ENCODE peak calls at places on chromosomes 11 and 22, in ten cellular contexts. V is brain microvascular endothelial cell; G is colonic mucosa; L is HFFc6; I is transverse colon; X is CD4-positive, alpha-beta T cell; E is AG04450; F is fibroblast of the aortic adventitia; P is CD14-positive monocyte; M is heart right ventricle. Q is an unnamed sample.

GRCh38 chr11:113446112-113446511 is 29.1 kb downstream of the DRD2 start:
- DNase-seq in V (peak), G (no peak), L (no peak), I (no peak), X (no peak), E (no peak), F (no peak), P (no peak), M (no peak), Q (no peak)

GRCh38 chr11:116972692-116973091 is 125.5 kb downstream of the SIK3 start:
- DNase-seq in V (no peak), G (no peak), L (no peak), I (no peak), X (no peak), E (no peak), F (no peak), P (no peak), M (no peak), Q (no peak)

GRCh38 chr11:42329930-42330555 is 870.6 kb upstream of the LRRC4C start:
- DNase-seq in V (peak), G (no peak), L (peak), I (no peak), X (no peak), E (no peak), F (peak), P (no peak), M (no peak), Q (peak)

GRCh38 chr11:35214792-35215193 is 75.8 kb downstream of the CD44 start:
- DNase-seq in V (peak), G (no peak), L (peak), I (no peak), X (no peak), E (peak), F (peak), P (peak), M (no peak), Q (peak)

GRCh38 chr22:23178512-23179254 is 1.6 kb upstream of the BCR start:
- DNase-seq in V (peak), G (peak), L (no peak), I (peak), X (peak), E (no peak), F (peak), P (no peak), M (peak), Q (peak)

GRCh38 chr22:26588749-26589366 is 1.1 kb downstream of the TPST2 start:
- DNase-seq in V (no peak), G (no peak), L (no peak), I (no peak), X (no peak), E (no peak), F (no peak), P (no peak), M (no peak), Q (no peak)

GRCh38 chr11:112810951-112811350 is 150.3 kb upstream of the NCAM1 start:
- DNase-seq in V (no peak), G (no peak), L (no peak), I (no peak), X (no peak), E (no peak), F (no peak), P (no peak), M (no peak), Q (no peak)

GRCh38 chr11:118084247-118084646 is 2.5 kb downstream of the SMIM35 start:
- DNase-seq in V (no peak), G (peak), L (peak), I (peak), X (no peak), E (no peak), F (peak), P (peak), M (no peak), Q (peak)

GRCh38 chr11:62593434-62594044 is 2.2 kb upstream of the TUT1 start:
- DNase-seq in V (peak), G (peak), L (peak), I (peak), X (peak), E (peak), F (peak), P (peak), M (peak), Q (peak)

GRCh38 chr11:75598264-75598663 is 36.2 kb downstream of the SERPINH1 start:
- DNase-seq in V (no peak), G (no peak), L (no peak), I (no peak), X (no peak), E (no peak), F (peak), P (no peak), M (no peak), Q (peak)

GRCh38 chr11:121933694-121934093 is 182.3 kb downstream of the BLID start:
- DNase-seq in V (no peak), G (no peak), L (no peak), I (no peak), X (no peak), E (no peak), F (peak), P (no peak), M (no peak), Q (no peak)

GRCh38 chr11:126061707-126062678 is 673 bp downstream of the CDON start:
- DNase-seq in V (no peak), G (peak), L (no peak), I (peak), X (no peak), E (no peak), F (peak), P (no peak), M (no peak), Q (peak)

GRCh38 chr11:101862410-101863233 is 52.2 kb upstream of the CEP126 start:
- DNase-seq in V (peak), G (peak), L (peak), I (peak), X (no peak), E (no peak), F (peak), P (no peak), M (no peak), Q (peak)

GRCh38 chr11:119721129-119722120 is 7.6 kb downstream of the NECTIN1 start:
- DNase-seq in V (no peak), G (peak), L (peak), I (no peak), X (no peak), E (no peak), F (peak), P (no peak), M (peak), Q (peak)

GRCh38 chr11:19714387-19715363 is 2.0 kb downstream of the NAV2 start:
- DNase-seq in V (peak), G (no peak), L (peak), I (no peak), X (no peak), E (peak), F (peak), P (no peak), M (peak), Q (peak)

GRCh38 chr11:63764201-63764711 is 4.3 kb downstream of the ZFTA start:
- DNase-seq in V (no peak), G (no peak), L (no peak), I (peak), X (no peak), E (no peak), F (no peak), P (no peak), M (no peak), Q (no peak)

GRCh38 chr22:24474221-24474620 is 20.9 kb upstream of the UPB1 start:
- DNase-seq in V (peak), G (no peak), L (peak), I (no peak), X (no peak), E (peak), F (peak), P (no peak), M (no peak), Q (peak)

GRCh38 chr11:112962854-112963367 is 1.7 kb downstream of the NCAM1 start:
- DNase-seq in V (no peak), G (peak), L (no peak), I (peak), X (no peak), E (no peak), F (no peak), P (no peak), M (peak), Q (peak)

GRCh38 chr11:116720895-116721294 is 51.9 kb downstream of the BUD13 start:
- DNase-seq in V (no peak), G (no peak), L (no peak), I (no peak), X (no peak), E (no peak), F (no peak), P (no peak), M (no peak), Q (no peak)

GRCh38 chr22:48431536-48432315 is 1395.9 kb downstream of the BRD1 start:
- DNase-seq in V (no peak), G (no peak), L (no peak), I (no peak), X (no peak), E (no peak), F (no peak), P (no peak), M (no peak), Q (no peak)

GRCh38 chr11:110196241-110196754 is 100.1 kb downstream of the RDX start:
- DNase-seq in V (peak), G (no peak), L (peak), I (peak), X (no peak), E (no peak), F (peak), P (no peak), M (no peak), Q (peak)

GRCh38 chr11:117425679-117426296 is 98.1 kb downstream of the CEP164 start:
- DNase-seq in V (no peak), G (no peak), L (no peak), I (no peak), X (no peak), E (no peak), F (no peak), P (no peak), M (no peak), Q (no peak)

GRCh38 chr11:18384157-18384641 is 10.2 kb upstream of the LDHA start:
- DNase-seq in V (peak), G (peak), L (peak), I (peak), X (no peak), E (peak), F (peak), P (no peak), M (peak), Q (peak)

GRCh38 chr11:106565326-106565725 is 452.9 kb downstream of the GUCY1A2 start:
- DNase-seq in V (no peak), G (no peak), L (no peak), I (no peak), X (no peak), E (no peak), F (no peak), P (no peak), M (no peak), Q (no peak)

GRCh38 chr11:13277719-13278619 is at the start of gene BMAL1:
- DNase-seq in V (no peak), G (peak), L (no peak), I (peak), X (peak), E (no peak), F (peak), P (peak), M (peak), Q (no peak)

GRCh38 chr11:58726594-58727414 is 4.9 kb downstream of the GLYAT start:
- DNase-seq in V (no peak), G (no peak), L (no peak), I (no peak), X (peak), E (no peak), F (no peak), P (no peak), M (no peak), Q (no peak)

GRCh38 chr22:48185071-48185470 is 1422.6 kb downstream of the TBC1D22A start:
- DNase-seq in V (no peak), G (no peak), L (no peak), I (no peak), X (no peak), E (no peak), F (no peak), P (no peak), M (no peak), Q (no peak)

GRCh38 chr11:130042093-130042591 is 27.6 kb upstream of the APLP2 start:
- DNase-seq in V (peak), G (no peak), L (peak), I (no peak), X (no peak), E (peak), F (peak), P (peak), M (no peak), Q (peak)

GRCh38 chr22:36577019-36577418 is 48.1 kb upstream of the EIF3D start:
- DNase-seq in V (peak), G (no peak), L (peak), I (no peak), X (no peak), E (peak), F (peak), P (no peak), M (no peak), Q (peak)

GRCh38 chr11:70145841-70146240 is 57.3 kb upstream of the FADD start:
- DNase-seq in V (no peak), G (no peak), L (no peak), I (no peak), X (no peak), E (no peak), F (no peak), P (no peak), M (no peak), Q (no peak)

GRCh38 chr22:21690401-21690801 is 24.6 kb downstream of the PPIL2 start:
- DNase-seq in V (no peak), G (no peak), L (no peak), I (no peak), X (no peak), E (no peak), F (no peak), P (no peak), M (no peak), Q (no peak)

DNA sequence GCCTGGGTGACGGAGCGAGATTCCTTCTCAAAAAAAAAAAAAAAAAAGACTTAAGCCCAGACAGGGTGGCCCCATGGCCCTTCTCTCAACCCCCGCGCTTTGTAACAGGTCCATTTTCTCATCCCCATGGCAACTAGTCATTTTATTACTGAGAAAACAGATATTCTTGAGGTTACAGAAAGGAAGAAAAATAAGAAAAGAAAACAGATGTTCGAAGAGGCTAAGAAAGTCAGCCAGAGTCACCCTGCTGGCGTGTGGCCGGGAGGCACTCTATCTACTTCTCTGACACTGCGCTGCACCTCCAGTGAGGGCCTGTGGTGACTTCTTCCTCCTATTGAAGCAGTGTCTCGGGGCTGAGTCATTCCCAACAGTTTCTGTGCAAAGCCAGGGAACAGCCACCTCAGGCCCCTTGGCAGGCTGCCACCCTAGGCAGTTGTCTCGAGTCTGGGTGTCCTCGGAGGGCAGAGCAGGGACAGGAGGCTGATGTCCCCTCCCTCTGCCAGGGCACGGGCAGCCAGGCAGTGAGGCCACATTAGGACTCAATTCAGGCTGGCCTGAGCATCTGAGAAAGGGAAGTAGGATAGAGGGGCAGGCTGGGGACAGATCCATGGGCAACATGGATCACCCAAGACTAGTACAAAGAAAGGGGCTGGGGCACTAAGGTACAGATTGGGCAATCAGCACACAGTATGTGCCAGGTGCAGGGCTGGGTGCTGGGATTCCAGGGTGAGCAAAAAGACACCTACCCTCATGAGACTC is 16.4 kb upstream of the SYVN1 start:
- DNase-seq in V (peak), G (peak), L (peak), I (peak), X (no peak), E (no peak), F (peak), P (peak), M (peak), Q (peak)
- TF ChIP-seq CTCF in V (peak), G (no peak), L (no peak), I (no peak), X (no peak), E (no peak), F (no peak), P (no peak), M (no peak), Q (no peak)

GRCh38 chr22:20456064-20456721 is 18.6 kb upstream of the SCARF2 start:
- DNase-seq in V (peak), G (peak), L (peak), I (peak), X (peak), E (peak), F (peak), P (peak), M (peak), Q (peak)
- TF ChIP-seq CTCF in V (peak), G (peak), L (peak), I (peak), X (peak), E (peak), F (peak), P (peak), M (peak), Q (peak)

DNA sequence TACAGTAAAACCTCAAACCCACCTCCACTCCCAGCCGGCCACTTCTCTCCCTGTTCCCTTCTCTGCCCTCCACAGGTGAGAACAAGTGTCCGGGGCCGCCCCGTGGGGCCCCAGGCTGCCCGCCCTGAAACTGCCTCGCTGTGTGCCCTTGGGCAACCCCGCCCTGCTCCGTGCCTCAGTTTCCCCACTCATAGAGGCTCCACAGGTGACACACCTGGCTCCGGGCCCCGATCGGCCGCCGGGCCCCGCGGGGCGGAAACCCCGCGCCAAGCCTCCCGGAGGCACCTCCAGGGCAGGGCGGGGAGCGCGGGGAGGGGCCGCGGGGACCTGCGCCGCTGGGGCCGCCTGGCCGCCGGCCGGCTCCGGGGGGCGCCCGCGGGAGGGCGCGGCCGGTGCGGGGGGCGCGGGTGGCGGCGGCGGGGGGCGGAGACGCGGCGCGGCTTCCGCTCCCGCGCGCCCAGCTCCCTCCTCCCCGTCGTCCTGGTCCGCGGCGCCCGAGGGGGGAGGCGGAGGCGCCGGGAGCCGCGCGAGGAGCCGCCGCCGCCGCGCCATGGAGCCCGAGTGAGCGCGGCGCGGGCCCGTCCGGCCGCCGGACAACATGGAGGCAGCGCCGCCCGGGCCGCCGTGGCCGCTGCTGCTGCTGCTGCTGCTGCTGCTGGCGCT is at the start of gene LRP5:
- DNase-seq in V (no peak), G (no peak), L (no peak), I (peak), X (no peak), E (no peak), F (no peak), P (no peak), M (no peak), Q (no peak)
- TF ChIP-seq CTCF in V (no peak), G (no peak), L (no peak), I (no peak), X (no peak), E (no peak), F (no peak), P (no peak), M (no peak), Q (no peak)

GRCh38 chr11:83818349-83818748 is 532.2 kb upstream of the CCDC90B start:
- DNase-seq in V (peak), G (no peak), L (peak), I (no peak), X (no peak), E (no peak), F (no peak), P (no peak), M (no peak), Q (no peak)

GRCh38 chr11:83819936-83820549 is 533.9 kb upstream of the CCDC90B start:
- DNase-seq in V (peak), G (no peak), L (peak), I (no peak), X (no peak), E (peak), F (peak), P (no peak), M (no peak), Q (peak)

GRCh38 chr11:83813296-83813695 is 527.1 kb upstream of the CCDC90B start:
- DNase-seq in V (no peak), G (no peak), L (no peak), I (no peak), X (no peak), E (no peak), F (no peak), P (no peak), M (no peak), Q (peak)

GRCh38 chr11:83815736-83816135 is 529.6 kb upstream of the CCDC90B start:
- DNase-seq in V (no peak), G (no peak), L (no peak), I (no peak), X (no peak), E (no peak), F (no peak), P (no peak), M (no peak), Q (no peak)

DNA sequence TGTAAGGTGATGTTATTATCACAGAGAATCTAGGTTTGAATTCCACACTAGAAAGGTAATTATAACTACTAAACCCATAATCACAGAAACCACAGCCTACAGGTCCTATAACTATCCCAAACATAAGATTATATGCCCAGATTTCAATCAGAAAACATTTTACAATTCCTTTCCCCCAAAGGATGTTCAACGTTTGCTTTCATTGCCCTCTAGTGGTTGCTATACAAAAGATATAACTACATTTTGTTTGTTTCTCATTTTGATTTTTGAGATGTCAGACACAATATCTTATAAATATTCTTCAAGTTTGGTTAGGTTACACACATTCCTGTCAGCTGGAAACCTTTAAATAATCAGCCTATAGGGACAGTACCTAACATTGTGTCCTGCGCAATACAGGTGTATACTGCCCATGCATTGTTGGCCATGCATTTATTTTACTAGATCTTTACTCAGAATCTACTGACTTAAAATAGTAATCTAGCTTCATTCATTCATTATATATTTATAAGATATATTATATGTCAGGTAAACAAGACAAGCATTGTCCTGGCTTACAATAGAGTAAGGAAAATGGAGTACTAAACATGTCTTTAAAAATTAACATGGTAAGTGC is 530.5 kb upstream of the CCDC90B start:
- DNase-seq in V (no peak), G (no peak), L (peak), I (no peak), X (no peak), E (no peak), F (peak), P (no peak), M (no peak), Q (peak)
- TF ChIP-seq CTCF in V (peak), G (peak), L (peak), I (peak), X (peak), E (peak), F (peak), P (peak), M (peak), Q (peak)

GRCh38 chr11:72741429-72741833 is 10.8 kb downstream of the ARAP1 start:
- DNase-seq in V (peak), G (no peak), L (no peak), I (peak), X (no peak), E (no peak), F (no peak), P (peak), M (no peak), Q (no peak)
- TF ChIP-seq CTCF in V (peak), G (no peak), L (no peak), I (no peak), X (no peak), E (no peak), F (no peak), P (peak), M (no peak), Q (no peak)